ENCODE peak calls at places on chromosomes 12 and 14, in six cellular contexts. L is left ventricle myocardium inferior; N is Panc1; H is testis; K is cardiac muscle cell; T is CD4-positive, alpha-beta T cell. M is an unnamed sample. For H3K27me3, the result is how much of the 10 kb centered on the place peaks cover.

GRCh38 chr12:32002848-32003493 is 43.8 kb downstream of the RESF1 start:
- DNase-seq in L (no peak), N (no peak), H (no peak), K (no peak), T (no peak), M (no peak)

GRCh38 chr14:35340616-35341453 is 48.7 kb downstream of the PSMA6 start:
- DNase-seq in L (no peak), N (no peak), H (peak), K (no peak), T (no peak), M (no peak)

GRCh38 chr12:75444444-75445136 is 36.0 kb upstream of the GLIPR1 start:
- DNase-seq in L (no peak), N (no peak), H (no peak), K (peak), T (no peak), M (peak)

GRCh38 chr14:93056166-93056839 is 59.4 kb downstream of the ITPK1 start:
- DNase-seq in L (no peak), N (no peak), H (no peak), K (no peak), T (no peak), M (no peak)

GRCh38 chr12:77521458-77522115 is 309.1 kb upstream of the NAV3 start:
- DNase-seq in L (no peak), N (no peak), H (no peak), K (no peak), T (no peak), M (no peak)

GRCh38 chr14:39034481-39035296 is 68.3 kb downstream of the SEC23A start:
- DNase-seq in L (no peak), N (no peak), H (no peak), K (peak), T (no peak), M (no peak)

GRCh38 chr14:54759982-54760585 is 142.5 kb downstream of the GCH1 start:
- DNase-seq in L (no peak), N (no peak), H (no peak), K (no peak), T (no peak), M (no peak)

GRCh38 chr12:11868027-11868426 is 202.7 kb upstream of the BCL2L14 start:
- DNase-seq in L (no peak), N (no peak), H (no peak), K (no peak), T (no peak), M (no peak)

GRCh38 chr12:126389215-126389841 is 1324.1 kb downstream of the AACS start:
- DNase-seq in L (no peak), N (no peak), H (no peak), K (no peak), T (no peak), M (no peak)

GRCh38 chr12:41509655-41510054 is 321.5 kb downstream of the PDZRN4 start:
- DNase-seq in L (no peak), N (no peak), H (no peak), K (no peak), T (no peak), M (no peak)

GRCh38 chr12:31991815-31992214 is 32.6 kb downstream of the RESF1 start:
- DNase-seq in L (no peak), N (no peak), H (no peak), K (no peak), T (no peak), M (no peak)

GRCh38 chr12:20528208-20528607 is 159.9 kb downstream of the PDE3A start:
- DNase-seq in L (no peak), N (no peak), H (no peak), K (no peak), T (no peak), M (no peak)

GRCh38 chr14:92573761-92574498 is 60.3 kb downstream of the RIN3 start:
- DNase-seq in L (no peak), N (no peak), H (no peak), K (no peak), T (no peak), M (no peak)

GRCh38 chr14:75044322-75044721 is 6.9 kb downstream of the MLH3 start:
- DNase-seq in L (no peak), N (no peak), H (no peak), K (no peak), T (no peak), M (no peak)

GRCh38 chr12:52426034-52426433 is 8.1 kb downstream of the KRT75 start:
- DNase-seq in L (no peak), N (no peak), H (no peak), K (no peak), T (no peak), M (no peak)

GRCh38 chr12:53985900-53986685 is 1.1 kb downstream of the HOXC10 start:
- DNase-seq in L (no peak), N (no peak), H (no peak), K (no peak), T (no peak), M (no peak)
- H3K27me3 ChIP-seq in L (half or more), N (under half), H (under half), K (half or more), T (half or more), M (half or more)

GRCh38 chr12:24851341-24851740 is 97.6 kb downstream of the BCAT1 start:
- DNase-seq in L (no peak), N (no peak), H (no peak), K (no peak), T (no peak), M (no peak)

GRCh38 chr12:24853588-24853987 is 95.3 kb downstream of the BCAT1 start:
- DNase-seq in L (no peak), N (no peak), H (no peak), K (no peak), T (no peak), M (no peak)

GRCh38 chr12:24853094-24853493 is 95.8 kb downstream of the BCAT1 start:
- DNase-seq in L (no peak), N (no peak), H (no peak), K (no peak), T (no peak), M (no peak)

GRCh38 chr12:24851816-24852337 is 97.0 kb downstream of the BCAT1 start:
- DNase-seq in L (no peak), N (no peak), H (no peak), K (no peak), T (no peak), M (no peak)

GRCh38 chr12:24852420-24852819 is 96.5 kb downstream of the BCAT1 start:
- DNase-seq in L (no peak), N (no peak), H (no peak), K (peak), T (no peak), M (no peak)
- TF ChIP-seq CTCF in L (peak), N (peak), H (peak), K (peak), T (peak), M (peak)

DNA sequence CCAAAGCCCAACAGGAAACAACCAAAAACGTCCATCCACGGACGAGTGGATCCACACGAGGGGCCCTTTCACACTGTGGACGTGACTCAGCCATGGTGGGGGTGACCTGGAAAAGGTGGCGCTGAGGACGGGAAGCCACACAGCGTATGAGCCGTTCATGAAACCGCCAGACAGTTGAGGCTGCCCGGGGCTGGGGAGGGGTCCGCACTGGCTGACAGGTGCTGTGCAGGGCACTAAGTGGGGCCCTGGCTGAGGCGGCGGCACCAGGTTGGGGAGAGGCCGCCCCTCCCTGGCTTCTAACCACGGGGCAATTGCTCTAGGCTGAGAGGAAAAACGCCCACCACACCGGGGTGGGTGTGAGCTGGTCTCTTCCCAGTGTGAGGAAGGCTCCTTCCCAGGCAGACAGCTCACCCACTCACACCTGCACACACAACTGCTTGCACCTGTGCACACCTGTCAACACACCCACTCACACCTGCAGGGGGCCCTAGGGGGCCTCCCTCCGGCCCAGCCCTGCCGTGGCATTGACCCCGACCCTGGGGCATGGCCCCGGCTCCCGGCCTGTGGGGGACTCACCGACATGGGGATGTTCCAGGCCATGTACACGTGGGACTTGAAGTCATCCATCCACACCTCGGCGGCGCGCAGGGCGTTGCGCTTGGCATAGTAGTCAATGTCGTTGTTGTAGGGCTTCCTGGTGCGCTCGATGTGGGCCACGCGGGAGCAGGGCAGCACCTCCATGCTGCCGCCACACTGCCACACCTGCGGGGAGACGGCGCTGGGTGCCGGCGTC is 58.9 kb downstream of the NOC4L start:
- DNase-seq in L (no peak), N (no peak), H (no peak), K (no peak), T (no peak), M (no peak)
- H3K27me3 ChIP-seq in L (half or more), N (under half), H (under half), K (under half), T (under half), M (under half)

GRCh38 chr12:388012-388411 is 1.1 kb downstream of the KDM5A start:
- DNase-seq in L (no peak), N (no peak), H (no peak), K (no peak), T (no peak), M (no peak)

GRCh38 chr12:388547-389137 is 478 bp downstream of the KDM5A start:
- DNase-seq in L (peak), N (no peak), H (peak), K (peak), T (peak), M (peak)

GRCh38 chr12:386651-387050 is 2.5 kb downstream of the KDM5A start:
- DNase-seq in L (no peak), N (no peak), H (no peak), K (no peak), T (no peak), M (no peak)

GRCh38 chr12:389138-390096 is at the start of gene KDM5A:
- DNase-seq in L (peak), N (peak), H (peak), K (peak), T (peak), M (peak)
- TF ChIP-seq CTCF in L (peak), N (no peak), H (no peak), K (no peak), T (no peak), M (no peak)

GRCh38 chr12:111024205-111024794 is 103.9 kb upstream of the MYL2 start:
- DNase-seq in L (peak), N (no peak), H (peak), K (peak), T (peak), M (peak)

GRCh38 chr12:111027431-111027830 is 107.1 kb upstream of the MYL2 start:
- DNase-seq in L (no peak), N (no peak), H (no peak), K (no peak), T (no peak), M (no peak)

GRCh38 chr12:111025792-111026430 is 105.5 kb upstream of the MYL2 start:
- DNase-seq in L (no peak), N (no peak), H (no peak), K (no peak), T (no peak), M (no peak)

GRCh38 chr12:111022386-111022785 is 102.0 kb upstream of the MYL2 start:
- DNase-seq in L (no peak), N (no peak), H (no peak), K (no peak), T (no peak), M (no peak)

GRCh38 chr12:111025301-111025700 is 104.9 kb upstream of the MYL2 start:
- DNase-seq in L (no peak), N (no peak), H (no peak), K (no peak), T (no peak), M (no peak)
- H3K27me3 ChIP-seq in L (half or more), N (under half), H (under half), K (under half), T (under half), M (under half)

GRCh38 chr12:84058136-84058535 is 854.5 kb downstream of the SLC6A15 start:
- DNase-seq in L (no peak), N (no peak), H (peak), K (peak), T (no peak), M (no peak)
- TF ChIP-seq CTCF in L (no peak), N (no peak), H (no peak), K (no peak), T (no peak), M (no peak)